ENCODE peak calls at places on chromosome 13, in eight cellular contexts. S is H9, E is foreskin fibroblast, H is vagina, B is endothelial cell, L is GM10248, U is left lung, V is MCF 10A. G is an unnamed sample.

GRCh38 chr13:53357582-53357981 is 329.0 kb downstream of the OLFM4 start:
- DNase-seq in L (no peak), H (no peak), S (no peak), U (no peak), V (no peak), B (no peak), E (no peak), G (peak)

GRCh38 chr13:44352671-44353070 is 21.0 kb upstream of the SERP2 start:
- DNase-seq in V (no peak), U (no peak), E (no peak), L (no peak), S (no peak), H (no peak), B (no peak), G (no peak)

GRCh38 chr13:27830010-27830409 is 37.7 kb downstream of the GSX1 start:
- DNase-seq in H (no peak), L (peak), E (no peak), B (peak), V (peak), U (peak), S (peak), G (peak)

GRCh38 chr13:27170521-27171243 is 929 bp downstream of the USP12 start:
- DNase-seq in V (peak), B (peak), L (peak), E (no peak), S (peak), U (peak), H (no peak), G (peak)

GRCh38 chr13:35769812-35770211 is 293.3 kb upstream of the MAB21L1 start:
- DNase-seq in L (no peak), V (no peak), E (no peak), S (no peak), U (no peak), B (no peak), H (no peak), G (no peak)

GRCh38 chr13:87810391-87810801 is 139.2 kb downstream of the SLITRK5 start:
- DNase-seq in L (no peak), U (no peak), B (no peak), V (no peak), H (no peak), E (no peak), S (peak), G (no peak)

GRCh38 chr13:113417008-113417735 is 36.1 kb downstream of the ADPRHL1 start:
- DNase-seq in S (no peak), B (no peak), E (no peak), H (no peak), L (no peak), V (no peak), U (no peak), G (no peak)

GRCh38 chr13:27334774-27335490 is 64.3 kb downstream of the RASL11A start:
- DNase-seq in B (no peak), V (no peak), E (no peak), L (no peak), U (no peak), H (no peak), S (no peak), G (no peak)

GRCh38 chr13:98839826-98840769 is 87.6 kb upstream of the SLC15A1 start:
- DNase-seq in B (peak), E (peak), V (peak), L (peak), H (no peak), S (peak), U (no peak), G (peak)

GRCh38 chr13:40383132-40383531 is 283.3 kb downstream of the FOXO1 start:
- DNase-seq in S (peak), U (no peak), L (no peak), E (no peak), B (no peak), V (no peak), H (no peak), G (no peak)

GRCh38 chr13:70568571-70568970 is 460.3 kb upstream of the KLHL1 start:
- DNase-seq in U (no peak), H (no peak), V (peak), B (peak), E (peak), S (no peak), L (peak), G (peak)

GRCh38 chr13:46936525-46936924 is 39.7 kb upstream of the HTR2A start:
- DNase-seq in L (no peak), H (no peak), V (no peak), S (no peak), B (no peak), U (no peak), E (no peak), G (no peak)

GRCh38 chr13:48776396-48776795 is 122.7 kb downstream of the CYSLTR2 start:
- DNase-seq in V (no peak), S (no peak), H (no peak), L (no peak), B (no peak), E (no peak), U (no peak), G (no peak)

GRCh38 chr13:102904408-102904862 is 58.6 kb downstream of the ERCC5 start:
- DNase-seq in U (no peak), B (no peak), V (peak), S (no peak), E (no peak), L (no peak), H (no peak), G (no peak)

GRCh38 chr13:43815204-43815603 is 28.4 kb upstream of the ENOX1 start:
- DNase-seq in B (no peak), L (no peak), E (peak), S (no peak), V (no peak), H (no peak), U (no peak), G (no peak)

GRCh38 chr13:73608731-73609485 is 525.3 kb downstream of the KLF12 start:
- DNase-seq in H (no peak), U (no peak), S (no peak), L (no peak), V (no peak), B (no peak), E (no peak), G (no peak)

GRCh38 chr13:44147222-44147621 is 226.4 kb upstream of the SERP2 start:
- DNase-seq in B (no peak), L (no peak), S (no peak), V (no peak), H (no peak), U (no peak), E (no peak), G (no peak)

GRCh38 chr13:43122706-43123268 is 99.4 kb downstream of the DNAJC15 start:
- DNase-seq in E (no peak), L (no peak), B (no peak), U (no peak), S (no peak), V (no peak), H (no peak), G (no peak)

GRCh38 chr13:111152836-111153235 is 37.7 kb downstream of the ARHGEF7 start:
- DNase-seq in B (no peak), S (no peak), H (no peak), V (no peak), E (no peak), U (no peak), L (no peak), G (no peak)

GRCh38 chr13:102152790-102153189 is 249.1 kb downstream of the FGF14 start:
- DNase-seq in L (no peak), E (no peak), H (no peak), U (no peak), V (no peak), S (no peak), B (no peak), G (no peak)

GRCh38 chr13:99311748-99312492 is 4.7 kb upstream of the GPR183 start:
- DNase-seq in U (no peak), E (peak), B (no peak), L (no peak), S (no peak), V (no peak), H (no peak), G (no peak)

GRCh38 chr13:112842343-112842856 is 126.6 kb upstream of the MCF2L start:
- DNase-seq in E (no peak), U (no peak), V (no peak), H (no peak), S (peak), L (peak), B (peak), G (peak)

GRCh38 chr13:71274923-71275593 is 591.9 kb downstream of the DACH1 start:
- DNase-seq in E (no peak), L (peak), B (no peak), V (no peak), S (no peak), U (no peak), H (no peak), G (peak)

GRCh38 chr13:22278336-22278929 is 607.6 kb downstream of the FGF9 start:
- DNase-seq in E (no peak), V (no peak), H (no peak), S (peak), L (peak), B (peak), U (no peak), G (peak)

GRCh38 chr13:110455941-110456340 is 105.6 kb downstream of the RAB20 start:
- DNase-seq in E (peak), B (peak), V (peak), S (peak), H (no peak), L (peak), U (peak), G (peak)

GRCh38 chr13:30037306-30037705 is 186.9 kb upstream of the UBL3 start:
- DNase-seq in V (no peak), L (no peak), H (peak), B (peak), U (no peak), S (peak), E (no peak), G (no peak)

GRCh38 chr13:51118809-51119431 is 7.8 kb upstream of the C13orf42 start:
- DNase-seq in H (no peak), S (no peak), B (no peak), E (no peak), U (no peak), V (no peak), L (no peak), G (no peak)

GRCh38 chr13:110126391-110126961 is 180.5 kb downstream of the COL4A1 start:
- DNase-seq in H (no peak), V (peak), U (no peak), E (peak), L (no peak), B (peak), S (peak), G (no peak)

GRCh38 chr13:38072696-38073095 is 203.1 kb upstream of the TRPC4 start:
- DNase-seq in B (no peak), S (no peak), V (no peak), H (no peak), E (no peak), U (no peak), L (no peak), G (no peak)

GRCh38 chr13:24744247-24744646 is 19.7 kb upstream of the RNF17 start:
- DNase-seq in L (no peak), S (no peak), U (no peak), E (no peak), B (no peak), H (no peak), V (no peak), G (no peak)

GRCh38 chr13:32587774-32588165 is 1.5 kb downstream of the PDS5B start:
- DNase-seq in S (no peak), V (peak), B (no peak), L (no peak), H (no peak), U (no peak), E (no peak), G (no peak)

GRCh38 chr13:100989424-100989823 is 314.8 kb upstream of the TMTC4 start:
- DNase-seq in S (no peak), L (no peak), H (no peak), E (no peak), B (no peak), V (no peak), U (no peak), G (no peak)

GRCh38 chr13:100986571-100986970 is 312.0 kb upstream of the TMTC4 start:
- DNase-seq in V (no peak), U (no peak), L (no peak), S (no peak), B (no peak), H (no peak), E (no peak), G (no peak)

GRCh38 chr13:100984349-100984748 is 309.8 kb upstream of the TMTC4 start:
- DNase-seq in V (no peak), H (no peak), S (no peak), E (no peak), L (no peak), U (no peak), B (no peak), G (no peak)

GRCh38 chr13:100983111-100983510 is 308.5 kb upstream of the TMTC4 start:
- DNase-seq in V (no peak), L (no peak), H (no peak), U (no peak), B (no peak), S (no peak), E (no peak), G (no peak)

GRCh38 chr13:100987993-100988392 is 313.4 kb upstream of the TMTC4 start:
- DNase-seq in V (peak), U (no peak), H (no peak), S (peak), E (peak), L (no peak), B (peak), G (no peak)
- TF ChIP-seq CTCF in V (no peak), U (no peak), H (no peak), S (peak), E (peak), L (no peak), B (no peak), G (peak)

DNA sequence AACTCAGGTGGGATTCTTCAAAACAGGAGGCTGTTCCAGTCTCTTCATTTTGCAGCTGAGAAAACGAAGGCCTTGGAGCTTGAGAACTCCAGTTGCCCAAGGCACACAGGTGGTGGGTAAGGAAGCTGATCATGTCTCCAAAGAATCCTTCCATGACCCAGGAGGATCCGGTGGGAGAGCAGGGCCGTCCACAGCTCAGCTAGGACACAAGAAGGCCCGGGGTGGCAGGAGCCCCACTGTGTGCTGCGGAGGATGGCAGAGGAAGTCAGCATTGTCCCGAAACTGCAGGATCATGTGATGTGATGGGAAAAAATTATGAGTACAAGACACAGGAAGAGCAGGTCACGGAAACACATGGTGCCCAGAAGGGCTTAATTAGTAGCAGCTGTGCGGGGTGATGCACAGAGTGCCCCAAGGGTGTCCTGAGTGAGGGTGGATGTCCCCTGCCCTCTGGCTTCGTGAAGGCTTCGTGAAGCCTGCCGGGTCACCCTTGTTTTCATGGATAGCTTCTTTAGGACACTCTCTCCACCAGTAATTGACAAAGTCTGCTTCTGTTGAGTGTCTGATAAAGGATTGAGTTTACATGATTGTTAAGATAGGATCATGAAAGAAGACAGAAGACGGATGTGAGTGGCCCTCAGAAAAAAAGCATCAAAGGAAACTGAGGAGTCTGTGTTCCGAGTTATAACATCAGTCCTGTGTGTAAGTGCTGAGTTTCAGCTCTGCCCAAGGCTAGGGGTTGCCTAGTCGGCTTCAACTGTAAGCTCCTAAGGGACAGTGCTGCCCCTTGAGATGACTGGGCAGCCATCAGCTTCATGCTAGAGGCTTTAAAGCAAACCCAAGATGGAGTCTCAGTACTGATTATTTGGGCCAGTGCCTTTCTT is 33.8 kb upstream of the SACS start:
- DNase-seq in U (no peak), H (no peak), S (no peak), E (peak), B (no peak), L (no peak), V (no peak), G (no peak)
- TF ChIP-seq CTCF in U (no peak), H (no peak), S (no peak), E (no peak), B (no peak), L (no peak), V (no peak), G (no peak)

DNA sequence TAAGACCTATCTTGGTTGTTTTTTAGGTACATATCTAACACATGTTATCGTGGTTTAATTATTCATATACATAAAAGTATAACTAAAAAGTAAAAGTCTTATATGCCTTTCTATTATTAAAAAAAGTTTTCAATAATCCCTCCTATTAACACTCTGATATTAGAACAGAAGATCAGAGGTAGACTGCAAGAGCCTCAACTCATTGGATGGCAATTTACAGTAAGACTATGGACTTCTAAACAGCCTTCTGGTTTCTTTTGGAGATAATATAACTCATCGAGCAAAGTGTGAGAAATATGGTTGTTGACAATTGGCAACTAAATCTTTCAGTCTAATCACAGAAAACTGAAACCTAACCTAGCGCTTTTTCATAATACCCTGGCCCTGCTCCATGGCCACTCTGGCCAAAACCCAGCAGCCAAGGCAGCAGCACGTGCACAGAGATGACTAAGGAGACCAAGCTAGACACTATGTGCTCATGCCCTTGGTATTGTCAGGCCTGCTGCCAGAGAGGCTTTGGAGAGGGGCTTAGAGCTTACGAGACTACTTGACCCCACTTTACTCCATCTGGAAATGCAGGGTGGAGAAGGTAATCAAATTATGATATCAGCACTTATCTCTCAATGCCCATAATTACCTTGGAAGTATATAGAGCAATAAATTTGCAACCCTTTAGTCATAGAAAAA is 40.6 kb upstream of the EEF1AKMT1 start:
- DNase-seq in U (peak), S (no peak), E (peak), H (no peak), V (peak), B (no peak), L (no peak), G (no peak)
- TF ChIP-seq CTCF in U (no peak), S (no peak), E (no peak), H (no peak), V (no peak), B (no peak), L (no peak), G (no peak)

GRCh38 chr13:25756916-25757315 is 294.9 kb downstream of the SHISA2 start:
- DNase-seq in B (no peak), H (no peak), E (no peak), S (no peak), L (no peak), V (no peak), U (no peak), G (no peak)
- TF ChIP-seq CTCF in B (no peak), H (no peak), E (no peak), S (peak), L (no peak), V (no peak), U (no peak), G (no peak)

GRCh38 chr13:108787709-108788394 is 158.4 kb downstream of the MYO16 start:
- DNase-seq in E (no peak), L (no peak), U (no peak), V (no peak), B (no peak), S (no peak), H (no peak), G (no peak)
- TF ChIP-seq CTCF in E (no peak), L (no peak), U (no peak), V (no peak), B (no peak), S (no peak), H (no peak), G (no peak)

DNA sequence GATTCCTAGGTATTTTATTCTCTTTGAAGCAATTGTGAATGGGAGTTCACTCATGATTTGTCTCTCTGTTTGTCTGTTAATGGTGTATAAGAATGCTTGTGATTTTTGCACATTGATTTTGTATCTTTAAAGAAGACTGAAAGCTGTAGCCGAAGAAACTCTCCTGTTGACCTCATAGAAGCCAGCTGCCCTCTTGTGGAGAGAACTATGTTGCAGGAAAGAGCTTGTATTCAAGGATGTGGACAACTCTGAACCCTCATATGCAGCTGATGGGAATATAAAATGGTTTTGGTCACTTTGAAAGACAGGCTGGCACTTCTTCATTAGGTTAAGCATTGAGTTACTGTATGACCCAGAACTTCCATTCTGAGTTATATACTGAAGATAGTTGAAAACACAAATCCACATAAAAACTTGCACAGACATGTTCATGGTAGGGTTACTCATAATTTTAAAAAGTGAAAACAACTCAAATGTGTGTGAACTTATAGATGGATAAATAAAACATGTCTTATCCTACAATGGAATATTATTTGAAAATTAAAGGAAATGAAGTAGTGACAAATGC is 65.8 kb upstream of the SLITRK6 start:
- DNase-seq in S (peak), L (no peak), V (peak), B (peak), H (no peak), E (no peak), U (no peak), G (no peak)
- TF ChIP-seq CTCF in S (peak), L (no peak), V (peak), B (peak), H (no peak), E (no peak), U (no peak), G (no peak)